ENCODE peak calls at places on chromosomes 12 and 14, in ten cellular contexts. X is stomach; Y is activated naive CD4-positive, alpha-beta T cell treated with anti-CD3 and anti-CD28 coated beads, Interleukin-2, amount 10 ng/mL, durations not matched to agents 7 days and 5 days; B is A172; I is NCI-H446 treated with DMSO at 0.1 percent for 48 hours; Q is hepatocyte; P is stimulated activated CD4-positive, alpha-beta T cell treated with anti-CD3 and anti-CD28 coated beads, Interleukin-1b, Interleukin-23, amount 100 ng/mL, for 24 hours; O is activated T-helper 1 cell treated with Interleukin-2 at 50 U/mL for 16 hours; E is H1; G is NCI-H2081. Z is an unnamed sample.
A peak's percentile ranks its signal among the peaks of the same experiment; 100 is the strongest.

GRCh38 chr14:61406198-61406597 is 84.8 kb downstream of the PRKCH start:
- DNase-seq in X (no peak), Y (no peak), B (no peak), I (no peak), Q (no peak), P (no peak), O (no peak), E (no peak), G (no peak), Z (no peak)

GRCh38 chr14:100830681-100831080 is 4.8 kb downstream of the MEG3 start:
- DNase-seq in X (no peak), Y (no peak), B (no peak), I (no peak), Q (no peak), P (no peak), O (no peak), E (no peak), G (no peak), Z (no peak)

GRCh38 chr12:62684586-62685295 is 218.1 kb downstream of the MON2 start:
- DNase-seq in X (no peak), Y (no peak), B (no peak), I (no peak), Q (peak; percentile 34), P (no peak), O (no peak), E (no peak), G (no peak), Z (no peak)

GRCh38 chr14:99792551-99793212 is 531 bp upstream of the EML1 start:
- DNase-seq in X (no peak), Y (no peak), B (no peak), I (no peak), Q (no peak), P (no peak), O (no peak), E (no peak), G (no peak), Z (no peak)

GRCh38 chr14:48247972-48248371 is 572.6 kb upstream of the MDGA2 start:
- DNase-seq in X (no peak), Y (no peak), B (no peak), I (peak; percentile 45), Q (no peak), P (no peak), O (no peak), E (no peak), G (no peak), Z (no peak)

GRCh38 chr12:116346751-116347150 is 69.3 kb upstream of the MED13L start:
- DNase-seq in X (no peak), Y (no peak), B (peak; percentile 65), I (peak; percentile 85), Q (peak; percentile 53), P (no peak), O (no peak), E (no peak), G (no peak), Z (no peak)

GRCh38 chr12:104859144-104859543 is 98.9 kb downstream of the SLC41A2 start:
- DNase-seq in X (no peak), Y (no peak), B (no peak), I (peak; percentile 52), Q (no peak), P (no peak), O (no peak), E (no peak), G (no peak), Z (no peak)

GRCh38 chr12:132640936-132641335 is 22.4 kb downstream of the P2RX2 start:
- DNase-seq in X (no peak), Y (no peak), B (no peak), I (no peak), Q (no peak), P (no peak), O (no peak), E (no peak), G (no peak), Z (no peak)

GRCh38 chr12:47837190-47838171 is 17.8 kb upstream of the HDAC7 start:
- DNase-seq in X (peak; percentile 79), Y (peak; percentile 78), B (peak; percentile 62), I (no peak), Q (peak; percentile 87), P (no peak), O (peak; percentile 47), E (no peak), G (peak; percentile 69), Z (peak; percentile 56)

GRCh38 chr12:53049582-53050318 is at the start of gene TNS2:
- DNase-seq in X (peak; percentile 76), Y (no peak), B (peak; percentile 74), I (no peak), Q (peak; percentile 75), P (no peak), O (no peak), E (no peak), G (peak; percentile 34), Z (no peak)

GRCh38 chr14:92121207-92121669 is 268 bp downstream of the NDUFB1 start:
- DNase-seq in X (peak; percentile 39), Y (no peak), B (peak; percentile 7), I (no peak), Q (peak; percentile 45), P (peak; percentile 11), O (no peak), E (no peak), G (no peak), Z (no peak)

GRCh38 chr14:95156765-95157194 is 549 bp downstream of the DICER1 start:
- DNase-seq in X (peak; percentile 46), Y (peak; percentile 54), B (no peak), I (no peak), Q (peak; percentile 72), P (peak; percentile 5), O (peak; percentile 22), E (no peak), G (no peak), Z (peak; percentile 35)

GRCh38 chr14:90299408-90299807 is 32.3 kb downstream of the NRDE2 start:
- DNase-seq in X (peak; percentile 50), Y (no peak), B (no peak), I (no peak), Q (no peak), P (no peak), O (no peak), E (no peak), G (no peak), Z (no peak)

GRCh38 chr14:104532191-104532555 is 47.4 kb upstream of the C14orf180 start:
- DNase-seq in X (no peak), Y (no peak), B (no peak), I (no peak), Q (no peak), P (no peak), O (no peak), E (no peak), G (no peak), Z (no peak)

GRCh38 chr12:47757840-47758583 is 668 bp downstream of the RAPGEF3 start:
- DNase-seq in X (peak; percentile 52), Y (no peak), B (no peak), I (no peak), Q (no peak), P (no peak), O (no peak), E (no peak), G (no peak), Z (peak; percentile 27)

Z was measured in DND-41.